ENCODE peak calls at places on chromosome 11, in seven cellular contexts. S is transverse colon, W is HCT116, B is endothelial cell of umbilical vein, Y is breast epithelium, U is HepG2, H is spleen. P is an unnamed sample.

GRCh38 chr11:122653911-122654310 is 1.6 kb upstream of the UBASH3B start:
- DNase-seq in S (no peak), W (no peak), B (no peak), Y (no peak), U (no peak), H (no peak), P (no peak)

GRCh38 chr11:86798988-86799387 is 1.4 kb upstream of the PRSS23 start:
- DNase-seq in S (no peak), W (no peak), B (peak), Y (no peak), U (no peak), H (no peak), P (no peak)

GRCh38 chr11:63613517-63614135 is 607 bp downstream of the PLAAT3 start:
- DNase-seq in S (peak), W (no peak), B (peak), Y (no peak), U (no peak), H (peak), P (peak)

GRCh38 chr11:73321342-73322110 is 13.4 kb downstream of the ARHGEF17 start:
- DNase-seq in S (no peak), W (no peak), B (peak), Y (no peak), U (no peak), H (no peak), P (no peak)

GRCh38 chr11:122209619-122210377 is 93.8 kb upstream of the BLID start:
- DNase-seq in S (peak), W (no peak), B (peak), Y (peak), U (no peak), H (no peak), P (no peak)

GRCh38 chr11:95232666-95233065 is 1.7 kb upstream of the SESN3 start:
- DNase-seq in S (no peak), W (no peak), B (no peak), Y (no peak), U (no peak), H (no peak), P (no peak)

GRCh38 chr11:60852060-60852638 is 3.6 kb downstream of the PTGDR2 start:
- DNase-seq in S (peak), W (no peak), B (no peak), Y (no peak), U (no peak), H (no peak), P (no peak)

GRCh38 chr11:89583580-89583979 is 92.4 kb upstream of the NOX4 start:
- DNase-seq in S (no peak), W (no peak), B (no peak), Y (no peak), U (peak), H (no peak), P (no peak)

GRCh38 chr11:64120951-64121569 is 44.9 kb downstream of the MACROD1 start:
- DNase-seq in S (no peak), W (no peak), B (no peak), Y (peak), U (no peak), H (no peak), P (no peak)

GRCh38 chr11:122578168-122578825 is 77.2 kb upstream of the UBASH3B start:
- DNase-seq in S (no peak), W (no peak), B (no peak), Y (no peak), U (peak), H (no peak), P (no peak)

GRCh38 chr11:119975561-119976152 is 162.3 kb downstream of the TRIM29 start:
- DNase-seq in S (no peak), W (no peak), B (no peak), Y (no peak), U (no peak), H (no peak), P (no peak)

GRCh38 chr11:118016094-118016493 is 29.9 kb downstream of the IL10RA start:
- DNase-seq in S (no peak), W (no peak), B (no peak), Y (no peak), U (no peak), H (no peak), P (no peak)

GRCh38 chr11:58525037-58525614 is 17.2 kb upstream of the OR5B21 start:
- DNase-seq in S (no peak), W (no peak), B (no peak), Y (no peak), U (no peak), H (no peak), P (peak)

GRCh38 chr11:46332093-46332567 is 15.1 kb upstream of the DGKZ start:
- DNase-seq in S (no peak), W (no peak), B (no peak), Y (no peak), U (no peak), H (no peak), P (no peak)

GRCh38 chr11:12235945-12236743 is 125.8 kb downstream of the MICAL2 start:
- DNase-seq in S (peak), W (peak), B (peak), Y (peak), U (peak), H (no peak), P (peak)

GRCh38 chr11:44030276-44030932 is 17.4 kb upstream of the ACCSL start:
- DNase-seq in S (no peak), W (no peak), B (no peak), Y (no peak), U (no peak), H (no peak), P (no peak)

GRCh38 chr11:31817054-31817620 is 6.0 kb upstream of the PAX6 start:
- DNase-seq in S (no peak), W (no peak), B (no peak), Y (no peak), U (no peak), H (peak), P (no peak)

GRCh38 chr11:64071849-64072248 is 36.1 kb downstream of the FLRT1 start:
- DNase-seq in S (no peak), W (no peak), B (no peak), Y (no peak), U (no peak), H (no peak), P (no peak)

GRCh38 chr11:17781221-17781620 is 46.6 kb downstream of the KCNC1 start:
- DNase-seq in S (no peak), W (no peak), B (no peak), Y (no peak), U (no peak), H (peak), P (no peak)

GRCh38 chr11:58560842-58561241 is 14.8 kb downstream of the LPXN start:
- DNase-seq in S (no peak), W (no peak), B (no peak), Y (no peak), U (no peak), H (no peak), P (no peak)

GRCh38 chr11:61889831-61890230 is 1.5 kb downstream of the FADS3 start:
- DNase-seq in S (no peak), W (no peak), B (no peak), Y (no peak), U (no peak), H (no peak), P (no peak)

GRCh38 chr11:83725161-83725560 is 439.0 kb upstream of the CCDC90B start:
- DNase-seq in S (no peak), W (no peak), B (no peak), Y (no peak), U (no peak), H (no peak), P (no peak)

GRCh38 chr11:134780486-134781155 is 368.6 kb upstream of the B3GAT1 start:
- DNase-seq in S (no peak), W (no peak), B (no peak), Y (no peak), U (no peak), H (no peak), P (no peak)

GRCh38 chr11:67698247-67698646 is 23.8 kb upstream of the ALDH3B2 start:
- DNase-seq in S (no peak), W (peak), B (no peak), Y (no peak), U (peak), H (no peak), P (no peak)

GRCh38 chr11:112100457-112100856 is 13.8 kb downstream of the SDHD start:
- DNase-seq in S (no peak), W (no peak), B (no peak), Y (no peak), U (no peak), H (no peak), P (no peak)

GRCh38 chr11:123168955-123169484 is 26.0 kb downstream of the CLMP start:
- DNase-seq in S (no peak), W (no peak), B (no peak), Y (no peak), U (no peak), H (no peak), P (no peak)

GRCh38 chr11:35804446-35805040 is 139.3 kb upstream of the LDLRAD3 start:
- DNase-seq in S (no peak), W (no peak), B (no peak), Y (no peak), U (no peak), H (no peak), P (no peak)

GRCh38 chr11:106159846-106160245 is 82.4 kb downstream of the AASDHPPT start:
- DNase-seq in S (no peak), W (no peak), B (no peak), Y (no peak), U (no peak), H (no peak), P (no peak)

GRCh38 chr11:34620202-34620601 is 691 bp upstream of the EHF start:
- DNase-seq in S (no peak), W (no peak), B (no peak), Y (no peak), U (no peak), H (no peak), P (no peak)

GRCh38 chr11:79439430-79439892 is 1.4 kb downstream of the TENM4 start:
- DNase-seq in S (no peak), W (no peak), B (no peak), Y (no peak), U (no peak), H (no peak), P (no peak)

GRCh38 chr11:79438631-79439429 is 2.0 kb downstream of the TENM4 start:
- DNase-seq in S (peak), W (no peak), B (no peak), Y (no peak), U (no peak), H (no peak), P (no peak)

GRCh38 chr11:79436911-79437273 is 3.9 kb downstream of the TENM4 start:
- DNase-seq in S (no peak), W (no peak), B (no peak), Y (no peak), U (no peak), H (no peak), P (no peak)

GRCh38 chr11:79437981-79438630 is 2.7 kb downstream of the TENM4 start:
- DNase-seq in S (no peak), W (no peak), B (no peak), Y (no peak), U (no peak), H (peak), P (no peak)

DNA sequence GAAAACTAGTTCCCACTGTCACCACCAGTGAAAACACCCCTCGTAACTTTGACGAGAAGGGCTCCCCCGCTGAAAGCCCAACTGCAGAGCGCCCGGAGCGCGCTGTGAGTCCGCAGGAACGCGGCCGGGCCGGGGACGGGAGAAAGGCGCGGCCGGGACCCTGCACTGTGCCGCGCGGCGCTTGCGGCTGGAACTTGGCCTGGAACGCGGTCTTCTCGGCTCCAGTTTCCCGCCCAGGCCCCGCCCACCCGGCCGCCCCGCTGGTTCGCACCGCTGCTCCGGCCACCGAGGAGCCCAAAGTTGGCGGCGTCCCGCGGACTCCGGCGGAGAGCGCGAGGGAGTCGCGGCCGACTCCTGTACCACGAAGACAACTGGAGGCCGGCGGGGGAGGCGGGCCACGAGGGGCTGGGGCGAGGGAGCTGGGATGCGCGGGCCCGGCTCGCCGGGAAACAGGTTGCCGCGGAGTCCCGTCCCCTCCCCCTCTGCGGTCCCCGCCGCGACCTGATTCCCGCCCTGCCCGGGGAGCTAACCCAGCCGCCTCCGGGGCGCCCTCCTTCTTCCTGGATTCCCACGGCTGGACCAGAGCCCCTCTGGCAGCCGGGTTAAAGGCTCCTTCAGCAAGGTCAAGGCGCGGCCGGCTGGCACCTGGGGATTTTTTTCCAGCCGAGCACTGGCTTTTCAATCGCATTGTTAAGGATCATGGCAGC is 3.4 kb downstream of the TENM4 start:
- DNase-seq in S (peak), W (no peak), B (peak), Y (no peak), U (no peak), H (peak), P (no peak)
- TF ChIP-seq POLR2A in S (no peak), W (no peak), B (no peak), Y (no peak), U (no peak), H (no peak), P (no peak)

DNA sequence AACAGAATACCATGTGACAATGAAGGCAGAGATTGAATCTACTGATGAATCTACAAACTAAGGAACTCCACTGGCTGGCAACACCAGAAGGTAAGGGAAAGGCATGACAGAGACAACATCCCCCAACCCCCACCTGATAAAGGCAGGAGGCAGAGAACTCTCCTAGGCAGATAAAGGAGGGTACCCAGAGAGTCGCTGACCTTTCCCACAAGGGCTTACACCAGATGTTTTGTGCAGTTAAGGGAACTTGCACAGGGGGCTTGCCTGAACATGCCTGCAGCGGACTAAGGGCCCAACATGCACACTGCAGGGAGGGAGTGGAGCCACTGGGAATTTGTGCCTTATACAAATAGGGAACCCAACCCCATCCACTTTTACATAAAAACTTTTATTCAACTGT is 1996.8 kb upstream of the RAG2 start:
- DNase-seq in S (no peak), W (no peak), B (no peak), Y (no peak), U (no peak), H (no peak), P (no peak)
- TF ChIP-seq POLR2AphosphoS5 in S (no peak), W (no peak), B (no peak), Y (no peak), U (no peak), H (no peak), P (no peak)

DNA sequence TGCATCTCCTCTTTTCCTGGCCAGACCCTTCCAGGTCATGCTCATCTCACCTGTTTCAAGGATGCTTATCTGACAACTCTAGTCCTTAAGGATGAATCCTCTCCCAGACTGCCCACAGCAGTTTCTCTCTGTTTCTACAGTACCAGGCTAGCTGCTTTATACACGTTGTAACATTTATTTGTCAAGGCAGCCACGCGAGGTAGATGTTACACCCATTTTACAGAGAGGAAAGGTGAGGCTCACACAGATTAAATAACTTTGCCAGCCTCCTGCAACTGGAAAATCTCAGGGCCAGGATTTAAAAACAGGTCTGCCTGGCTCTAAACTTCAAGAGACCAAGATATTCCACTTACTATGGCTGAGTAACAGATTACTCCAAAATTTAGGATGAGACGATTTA is 45.7 kb upstream of the E2F8 start:
- DNase-seq in S (no peak), W (no peak), B (no peak), Y (no peak), U (no peak), H (no peak), P (no peak)
- TF ChIP-seq POLR2A in S (no peak), W (no peak), B (no peak), Y (no peak), U (no peak), H (no peak), P (no peak)

GRCh38 chr11:6609502-6610015 is 2.5 kb downstream of the TAF10 start:
- DNase-seq in S (no peak), W (no peak), B (no peak), Y (peak), U (no peak), H (no peak), P (no peak)
- TF ChIP-seq POLR2AphosphoS5 in S (no peak), W (no peak), B (no peak), Y (no peak), U (no peak), H (no peak), P (no peak)

GRCh38 chr11:75582461-75582934 is 20.4 kb downstream of the SERPINH1 start:
- DNase-seq in S (no peak), W (no peak), B (peak), Y (no peak), U (no peak), H (no peak), P (no peak)

GRCh38 chr11:75585271-75585670 is 23.2 kb downstream of the SERPINH1 start:
- DNase-seq in S (no peak), W (no peak), B (no peak), Y (no peak), U (no peak), H (no peak), P (no peak)

GRCh38 chr11:75583710-75584658 is 21.9 kb downstream of the SERPINH1 start:
- DNase-seq in S (peak), W (no peak), B (peak), Y (peak), U (no peak), H (peak), P (peak)

GRCh38 chr11:75579841-75580240 is 17.8 kb downstream of the SERPINH1 start:
- DNase-seq in S (no peak), W (no peak), B (no peak), Y (no peak), U (no peak), H (no peak), P (no peak)

GRCh38 chr11:75582935-75583709 is 21.1 kb downstream of the SERPINH1 start:
- DNase-seq in S (peak), W (no peak), B (peak), Y (peak), U (no peak), H (peak), P (peak)
- TF ChIP-seq POLR2A in S (no peak), W (no peak), B (peak), Y (peak), U (no peak), H (no peak), P (peak)

DNA sequence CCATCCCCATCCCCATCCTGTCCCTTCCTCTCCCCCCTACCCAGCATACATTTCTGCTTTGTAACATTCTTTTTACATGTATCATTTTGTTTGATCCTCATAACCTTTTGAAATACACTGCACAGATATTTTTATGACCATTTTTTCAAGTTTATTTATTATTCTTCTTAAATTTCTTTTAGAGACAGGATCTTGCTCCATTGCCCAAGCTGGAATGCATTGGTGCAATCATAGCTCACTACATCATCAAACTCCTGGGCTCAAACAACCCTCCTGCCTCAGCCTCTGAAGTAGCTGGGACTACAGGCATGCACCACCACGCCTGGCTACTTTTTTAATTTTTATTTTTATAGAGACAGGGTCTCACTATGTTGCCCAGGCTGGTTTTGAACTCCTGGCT is 99.4 kb upstream of the AKIP1 start:
- DNase-seq in S (no peak), W (no peak), B (no peak), Y (no peak), U (no peak), H (no peak), P (no peak)
- TF ChIP-seq POLR2AphosphoS5 in S (no peak), W (no peak), B (no peak), Y (no peak), U (no peak), H (no peak), P (no peak)

GRCh38 chr11:65418681-65419459 is 3.7 kb upstream of the NEAT1 start:
- DNase-seq in S (peak), W (peak), B (peak), Y (peak), U (peak), H (peak), P (peak)
- TF ChIP-seq POLR2A in S (peak), W (peak), B (no peak), Y (no peak), U (no peak), H (no peak), P (peak)

GRCh38 chr11:76209956-76210885 is 3.9 kb upstream of the WNT11 start:
- DNase-seq in S (peak), W (no peak), B (peak), Y (peak), U (no peak), H (peak), P (no peak)
- TF ChIP-seq POLR2AphosphoS5 in S (peak), W (peak), B (no peak), Y (peak), U (no peak), H (peak), P (no peak)